ENCODE peak calls at places on chromosomes 3 and 15, in seven cellular contexts. M, B, U, C, E, T and J are unnamed samples.

GRCh38 chr3:71025516-71025915 is 558.0 kb downstream of the FOXP1 start:
- DNase-seq in M (no peak), B (no peak), U (no peak), C (no peak), E (no peak), T (peak; percentile 47), J (no peak)

GRCh38 chr15:94327356-94327936 is 96.1 kb downstream of the MCTP2 start:
- DNase-seq in M (peak; percentile 19), B (no peak), U (no peak), C (no peak), E (no peak), T (peak; percentile 55), J (no peak)

GRCh38 chr3:173599673-173600072 is 202.1 kb downstream of the NLGN1 start:
- DNase-seq in M (no peak), B (no peak), U (no peak), C (no peak), E (no peak), T (peak; percentile 51), J (no peak)

GRCh38 chr15:77069521-77070121 is 1.3 kb downstream of the TSPAN3 start:
- DNase-seq in M (no peak), B (peak; percentile 68), U (no peak), C (no peak), E (peak; percentile 47), T (peak; percentile 53), J (no peak)

GRCh38 chr3:17135696-17136095 is 250.9 kb downstream of the PLCL2 start:
- DNase-seq in M (no peak), B (no peak), U (no peak), C (no peak), E (no peak), T (no peak), J (no peak)

GRCh38 chr3:122621112-122621511 is 43.7 kb downstream of the PARP15 start:
- DNase-seq in M (no peak), B (no peak), U (no peak), C (no peak), E (no peak), T (no peak), J (no peak)

GRCh38 chr15:57150066-57150865 is 226.0 kb upstream of the CGNL1 start:
- DNase-seq in M (no peak), B (no peak), U (no peak), C (no peak), E (no peak), T (no peak), J (no peak)

GRCh38 chr3:34889641-34890040 is 749.7 kb upstream of the ARPP21 start:
- DNase-seq in M (no peak), B (no peak), U (no peak), C (no peak), E (no peak), T (no peak), J (no peak)

GRCh38 chr3:60386311-60386710 is 864.9 kb downstream of the FHIT start:
- DNase-seq in M (no peak), B (no peak), U (no peak), C (no peak), E (no peak), T (no peak), J (no peak)

GRCh38 chr3:60392501-60392900 is 858.8 kb downstream of the FHIT start:
- DNase-seq in M (no peak), B (no peak), U (no peak), C (no peak), E (no peak), T (no peak), J (no peak)

GRCh38 chr3:60393946-60394345 is 857.3 kb downstream of the FHIT start:
- DNase-seq in M (no peak), B (no peak), U (no peak), C (no peak), E (no peak), T (no peak), J (no peak)

GRCh38 chr3:60395173-60395762 is 856.0 kb downstream of the FHIT start:
- DNase-seq in M (no peak), B (no peak), U (no peak), C (no peak), E (no peak), T (no peak), J (no peak)

DNA sequence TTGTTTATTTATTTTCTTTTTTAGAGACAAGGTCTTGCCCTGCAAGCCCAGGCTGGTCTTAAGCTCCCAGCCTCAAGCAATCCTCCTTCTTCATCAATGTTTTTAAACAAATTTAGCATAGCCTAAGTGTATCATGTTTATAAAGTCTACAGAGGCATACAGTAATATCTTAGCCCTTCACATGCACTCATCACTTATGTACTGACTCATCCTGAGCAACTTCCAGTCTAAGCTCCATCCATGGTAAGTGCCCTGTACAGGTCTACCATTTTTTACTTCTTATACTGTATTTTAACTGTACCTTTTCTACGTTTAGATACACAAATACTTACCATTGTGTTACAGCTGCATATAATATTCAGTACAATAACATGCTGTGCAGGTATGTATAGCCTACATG is 860.0 kb downstream of the FHIT start:
- DNase-seq in M (no peak), B (no peak), U (no peak), C (no peak), E (no peak), T (no peak), J (no peak)
- TF ChIP-seq CTCF in M (no peak), B (no peak), U (no peak), C (no peak), E (no peak), T (no peak), J (no peak)

GRCh38 chr3:120450914-120451669 is at the start of gene FSTL1:
- DNase-seq in M (no peak), B (peak; percentile 62), U (peak; percentile 84), C (no peak), E (no peak), T (peak; percentile 45), J (no peak)

GRCh38 chr3:120450261-120450913 is 405 bp downstream of the FSTL1 start:
- DNase-seq in M (peak; percentile 29), B (peak; percentile 73), U (peak; percentile 65), C (no peak), E (peak; percentile 31), T (peak; percentile 41), J (no peak)

GRCh38 chr3:120452816-120453215 is 2.0 kb upstream of the FSTL1 start:
- DNase-seq in M (no peak), B (no peak), U (no peak), C (no peak), E (no peak), T (no peak), J (no peak)

GRCh38 chr3:120449701-120450216 is 1.0 kb downstream of the FSTL1 start:
- DNase-seq in M (no peak), B (no peak), U (no peak), C (no peak), E (no peak), T (peak; percentile 49), J (no peak)

DNA sequence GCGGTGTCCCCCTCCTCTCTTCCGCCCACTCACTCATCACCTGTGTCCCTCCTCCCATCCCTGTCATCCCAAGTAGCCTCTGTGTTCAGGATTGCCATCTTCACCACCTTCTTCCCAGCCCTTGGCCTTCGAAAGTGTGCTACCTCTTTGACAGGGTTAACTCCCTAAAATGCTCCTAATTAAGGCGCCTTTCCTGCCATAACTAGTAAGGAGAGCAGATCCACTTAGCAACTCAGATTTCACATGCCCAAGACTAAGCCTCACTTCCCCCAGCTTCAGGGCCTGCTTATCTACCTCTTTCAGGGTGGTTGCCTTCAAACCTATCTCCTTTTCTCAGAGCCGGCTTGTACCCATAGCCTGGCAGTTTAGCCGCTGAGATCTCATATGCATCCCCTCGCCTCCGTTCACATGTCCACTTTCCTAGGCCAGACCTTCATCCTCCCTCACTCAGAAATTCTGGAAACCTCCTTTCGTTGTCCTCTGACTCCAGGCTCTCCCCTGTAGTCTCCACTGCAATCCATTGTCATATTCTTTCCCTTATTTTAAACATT is 953 bp upstream of the FSTL1 start:
- DNase-seq in M (no peak), B (no peak), U (no peak), C (no peak), E (no peak), T (no peak), J (no peak)
- H3K4me3 ChIP-seq in M (no peak overlapping the region), B (peak overlapping the region; percentile 74), U (no peak overlapping the region), C (peak overlapping the region; percentile 88), E (peak overlapping the region; percentile 63), T (peak overlapping the region; percentile 81), J (no peak overlapping the region)

DNA sequence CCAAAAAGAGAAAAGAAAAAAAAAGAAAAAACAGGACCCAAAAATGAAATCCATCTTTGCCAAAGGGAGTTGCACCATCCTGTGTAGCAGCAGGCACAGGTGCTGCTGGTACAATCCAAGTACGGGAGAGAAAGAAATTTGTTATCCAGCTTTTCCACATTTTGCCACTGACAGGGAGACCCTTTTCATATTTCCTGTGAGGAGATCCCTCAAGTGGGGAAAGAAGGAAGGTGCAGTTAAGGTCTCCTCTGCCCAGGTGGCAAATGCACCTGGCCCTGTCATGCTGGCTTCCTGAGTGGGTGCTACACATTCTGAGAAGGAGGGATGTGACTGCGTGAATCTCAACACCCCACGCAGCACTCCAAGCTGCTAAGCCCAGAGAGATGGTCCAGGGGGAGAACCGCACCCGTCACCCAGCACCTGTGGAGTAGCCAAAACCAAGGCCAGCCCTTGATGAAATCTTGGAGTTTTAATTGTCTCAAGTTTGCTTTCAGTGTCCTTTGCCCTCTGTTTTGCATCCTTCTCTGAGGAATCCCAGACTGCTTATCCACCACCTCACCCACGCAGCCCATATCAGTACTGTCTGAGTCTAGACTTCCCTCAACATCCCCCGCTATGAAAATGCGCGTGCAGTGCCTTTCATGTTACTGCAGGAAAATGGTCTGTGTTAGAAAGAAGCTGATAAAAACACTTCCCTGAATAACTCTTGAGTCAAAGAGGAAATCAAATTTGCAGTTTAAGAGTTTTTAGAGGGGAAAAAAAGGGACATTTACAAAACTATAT is 141.9 kb upstream of the THBS1 start:
- DNase-seq in M (no peak), B (no peak), U (no peak), C (no peak), E (no peak), T (peak; percentile 63), J (no peak)
- TF ChIP-seq CTCF in M (peak; percentile 5), B (no peak), U (no peak), C (no peak), E (no peak), T (peak; percentile 58), J (no peak)

GRCh38 chr3:170867552-170867951 is 2.4 kb downstream of the RPL22L1 start:
- DNase-seq in M (no peak), B (no peak), U (no peak), C (no peak), E (no peak), T (no peak), J (no peak)

GRCh38 chr3:170868577-170869239 is 1.3 kb downstream of the RPL22L1 start:
- DNase-seq in M (no peak), B (no peak), U (no peak), C (no peak), E (no peak), T (no peak), J (no peak)

GRCh38 chr3:170869645-170870593 is at the start of gene RPL22L1:
- DNase-seq in M (peak; percentile 96), B (peak; percentile 97), U (peak; percentile 94), C (no peak), E (peak; percentile 95), T (peak; percentile 98), J (peak; percentile 92)

GRCh38 chr3:170867143-170867542 is 2.9 kb downstream of the RPL22L1 start:
- DNase-seq in M (no peak), B (no peak), U (no peak), C (no peak), E (no peak), T (no peak), J (no peak)

DNA sequence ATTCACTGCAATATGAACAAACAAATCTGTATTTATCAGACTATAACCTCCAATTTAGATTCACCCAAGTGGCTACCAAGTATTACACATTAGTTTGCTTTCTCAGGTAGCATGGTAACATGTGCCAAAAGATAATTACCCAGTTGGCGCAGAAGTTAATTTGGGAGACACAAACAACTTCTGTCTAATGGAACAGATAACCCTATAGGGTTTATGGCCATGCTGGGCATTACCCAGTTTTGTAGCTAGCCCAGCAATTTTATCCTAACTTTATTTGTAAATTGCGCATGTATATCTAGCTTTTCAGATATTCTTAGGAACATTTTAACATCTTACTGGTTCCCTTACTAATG is 779 bp downstream of the RPL22L1 start:
- DNase-seq in M (no peak), B (no peak), U (no peak), C (no peak), E (no peak), T (peak; percentile 19), J (no peak)
- H3K4me3 ChIP-seq in M (peak overlapping the region; percentile 94), B (peak overlapping the region; percentile 82), U (no peak overlapping the region), C (peak overlapping the region; percentile 61), E (peak overlapping the region; percentile 63), T (peak overlapping the region; percentile 93), J (peak overlapping the region; percentile 87)